ENCODE peak calls at places on chromosome 15, in six cellular contexts. D is Panc1, W is vagina, Y is prostate gland, L is K562, K is H1. A is an unnamed sample. For H3K36me3, the result is how much of the 10 kb centered on the place peaks cover.

GRCh38 chr15:98779463-98780071 is 131.2 kb downstream of the IGF1R start:
- DNase-seq in D (peak), W (no peak), Y (peak), L (peak), K (peak), A (peak)

GRCh38 chr15:50993598-50993997 is 85.1 kb downstream of the AP4E1 start:
- DNase-seq in D (no peak), W (no peak), Y (no peak), L (no peak), K (no peak), A (no peak)

GRCh38 chr15:28935316-28935715 is 49.5 kb downstream of the APBA2 start:
- DNase-seq in D (no peak), W (no peak), Y (no peak), L (peak), K (no peak), A (peak)

GRCh38 chr15:74294010-74294409 is 57.9 kb downstream of the CCDC33 start:
- DNase-seq in D (no peak), W (no peak), Y (no peak), L (no peak), K (no peak), A (no peak)

GRCh38 chr15:101827257-101827656 is 15.3 kb downstream of the OR4F15 start:
- DNase-seq in D (no peak), W (no peak), Y (no peak), L (no peak), K (no peak), A (no peak)

GRCh38 chr15:22948056-22948455 is 32.1 kb downstream of the CYFIP1 start:
- DNase-seq in D (no peak), W (no peak), Y (no peak), L (no peak), K (no peak), A (no peak)

GRCh38 chr15:99980791-99981190 is 247.6 kb upstream of the LYSMD4 start:
- DNase-seq in D (no peak), W (no peak), Y (no peak), L (no peak), K (no peak), A (no peak)

GRCh38 chr15:74108111-74108510 is 22.3 kb upstream of the ISLR2 start:
- DNase-seq in D (no peak), W (no peak), Y (no peak), L (no peak), K (no peak), A (no peak)

GRCh38 chr15:71051539-71051938 is 63.7 kb upstream of the THSD4 start:
- DNase-seq in D (no peak), W (no peak), Y (no peak), L (no peak), K (no peak), A (no peak)

GRCh38 chr15:25900901-25901300 is 37.8 kb upstream of the ATP10A start:
- DNase-seq in D (no peak), W (no peak), Y (no peak), L (no peak), K (no peak), A (no peak)

GRCh38 chr15:83248151-83248851 is 36.2 kb downstream of the BNC1 start:
- DNase-seq in D (peak), W (no peak), Y (peak), L (peak), K (peak), A (no peak)

GRCh38 chr15:68581725-68582124 is 2.9 kb downstream of the CORO2B start:
- DNase-seq in D (no peak), W (no peak), Y (no peak), L (no peak), K (no peak), A (no peak)

GRCh38 chr15:26771168-26771916 is 1.5 kb downstream of the GABRB3 start:
- DNase-seq in D (no peak), W (no peak), Y (peak), L (no peak), K (no peak), A (no peak)

GRCh38 chr15:41231536-41231935 is 468 bp downstream of the CHP1 start:
- DNase-seq in D (no peak), W (no peak), Y (no peak), L (no peak), K (no peak), A (no peak)

GRCh38 chr15:60648928-60649679 is 170.2 kb upstream of the ICE2 start:
- DNase-seq in D (no peak), W (no peak), Y (no peak), L (no peak), K (no peak), A (no peak)

GRCh38 chr15:72800819-72801481 is 17.4 kb upstream of the ADPGK start:
- DNase-seq in D (no peak), W (no peak), Y (no peak), L (no peak), K (no peak), A (no peak)

GRCh38 chr15:39788800-39789565 is 6.3 kb upstream of the FSIP1 start:
- DNase-seq in D (no peak), W (no peak), Y (no peak), L (no peak), K (no peak), A (no peak)

GRCh38 chr15:99430881-99431401 is 134.8 kb upstream of the MEF2A start:
- DNase-seq in D (no peak), W (no peak), Y (no peak), L (no peak), K (no peak), A (peak)

GRCh38 chr15:91530951-91531582 is 322.4 kb upstream of the SLCO3A1 start:
- DNase-seq in D (no peak), W (no peak), Y (peak), L (no peak), K (no peak), A (no peak)

GRCh38 chr15:73571346-73571745 is 61.8 kb downstream of the NPTN start:
- DNase-seq in D (no peak), W (no peak), Y (no peak), L (no peak), K (no peak), A (no peak)

GRCh38 chr15:44092221-44092620 is 102.8 kb downstream of the FRMD5 start:
- DNase-seq in D (no peak), W (no peak), Y (no peak), L (no peak), K (no peak), A (no peak)

GRCh38 chr15:25052191-25052999 is 97.6 kb downstream of the SNRPN start:
- DNase-seq in D (no peak), W (peak), Y (no peak), L (no peak), K (no peak), A (peak)

GRCh38 chr15:78842519-78842918 is 30.2 kb upstream of the MORF4L1 start:
- DNase-seq in D (no peak), W (no peak), Y (no peak), L (no peak), K (no peak), A (no peak)

GRCh38 chr15:83319771-83320170 is 35.3 kb upstream of the BNC1 start:
- DNase-seq in D (no peak), W (no peak), Y (no peak), L (no peak), K (no peak), A (no peak)

GRCh38 chr15:69045810-69046209 is 31.3 kb downstream of the NOX5 start:
- DNase-seq in D (no peak), W (no peak), Y (no peak), L (peak), K (no peak), A (no peak)

GRCh38 chr15:58063612-58064011 is 1.9 kb downstream of the ALDH1A2 start:
- DNase-seq in D (no peak), W (no peak), Y (no peak), L (no peak), K (no peak), A (no peak)

GRCh38 chr15:100763764-100764750 is 115.6 kb upstream of the ALDH1A3 start:
- DNase-seq in D (no peak), W (no peak), Y (no peak), L (no peak), K (no peak), A (no peak)

GRCh38 chr15:71237456-71238188 is 122.4 kb downstream of the THSD4 start:
- DNase-seq in D (peak), W (no peak), Y (no peak), L (peak), K (no peak), A (no peak)

GRCh38 chr15:52556524-52556923 is 12.3 kb downstream of the ARPP19 start:
- DNase-seq in D (no peak), W (no peak), Y (no peak), L (peak), K (no peak), A (no peak)

GRCh38 chr15:93052090-93052892 is 36.7 kb downstream of the RGMA start:
- DNase-seq in D (no peak), W (no peak), Y (no peak), L (peak), K (no peak), A (no peak)

GRCh38 chr15:69628256-69629093 is 175.9 kb downstream of the RPLP1 start:
- DNase-seq in D (no peak), W (peak), Y (no peak), L (no peak), K (no peak), A (no peak)

GRCh38 chr15:48437178-48437577 is 105.9 kb downstream of the DUT start:
- DNase-seq in D (no peak), W (no peak), Y (no peak), L (no peak), K (no peak), A (no peak)

GRCh38 chr15:69044899-69045298 is 30.4 kb downstream of the NOX5 start:
- DNase-seq in D (no peak), W (no peak), Y (no peak), L (no peak), K (no peak), A (no peak)

GRCh38 chr15:69754313-69754712 is 301.7 kb downstream of the RPLP1 start:
- DNase-seq in D (no peak), W (no peak), Y (no peak), L (no peak), K (no peak), A (no peak)

GRCh38 chr15:92907880-92908279 is 7.8 kb downstream of the CHD2 start:
- DNase-seq in D (no peak), W (no peak), Y (peak), L (no peak), K (no peak), A (no peak)

GRCh38 chr15:41417418-41417811 is 520 bp downstream of the RTF1 start:
- DNase-seq in D (no peak), W (no peak), Y (no peak), L (peak), K (no peak), A (no peak)

GRCh38 chr15:38308797-38309196 is 56.2 kb downstream of the SPRED1 start:
- DNase-seq in D (no peak), W (no peak), Y (no peak), L (no peak), K (no peak), A (no peak)

GRCh38 chr15:38073278-38073930 is 139.0 kb downstream of the TMCO5A start:
- DNase-seq in D (no peak), W (no peak), Y (no peak), L (no peak), K (no peak), A (no peak)

GRCh38 chr15:57865294-57865693 is 158.8 kb downstream of the POLR2M start:
- DNase-seq in D (no peak), W (no peak), Y (no peak), L (peak), K (no peak), A (no peak)

GRCh38 chr15:57220220-57220619 is 156.1 kb upstream of the CGNL1 start:
- DNase-seq in D (no peak), W (no peak), Y (no peak), L (no peak), K (no peak), A (no peak)

GRCh38 chr15:67179411-67179995 is 75.0 kb downstream of the AAGAB start:
- DNase-seq in D (no peak), W (no peak), Y (no peak), L (no peak), K (no peak), A (no peak)
- TF ChIP-seq POLR2AphosphoS5 in D (no peak), W (no peak), Y (no peak), L (no peak), K (no peak), A (no peak)

GRCh38 chr15:90396321-90396720 is 8.3 kb downstream of the IQGAP1 start:
- DNase-seq in D (no peak), W (no peak), Y (no peak), L (no peak), K (no peak), A (no peak)
- H3K36me3 ChIP-seq in D (under half), W (under half), Y (under half), L (under half), K (under half), A (under half)

GRCh38 chr15:77712438-77712837 is 79.7 kb upstream of the LINGO1 start:
- DNase-seq in D (no peak), W (no peak), Y (no peak), L (no peak), K (no peak), A (no peak)
- H3K27ac ChIP-seq in D (no peak), W (no peak), Y (no peak), L (no peak), K (no peak), A (no peak)

DNA sequence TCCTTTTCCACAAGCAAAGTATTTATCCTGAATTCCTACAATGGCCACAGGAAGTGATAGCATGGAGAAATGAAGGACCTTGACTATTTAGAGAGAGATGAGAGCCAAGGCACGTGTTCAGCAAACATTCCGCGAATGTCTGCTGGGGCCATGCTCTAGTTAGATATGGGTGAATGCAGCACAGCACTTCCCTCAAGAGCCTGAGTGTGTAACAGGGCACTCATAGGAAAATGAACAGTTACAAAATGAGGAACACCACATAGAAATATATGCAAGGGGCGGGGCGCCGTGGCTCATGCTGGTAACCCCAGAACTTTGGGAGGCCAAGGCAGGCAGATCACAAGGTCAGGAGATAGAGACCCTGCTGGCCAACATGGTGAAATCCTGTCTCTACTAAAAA is 406.9 kb downstream of the NR2F2 start:
- DNase-seq in D (no peak), W (no peak), Y (no peak), L (no peak), K (no peak), A (no peak)
- TF ChIP-seq POLR2AphosphoS5 in D (no peak), W (no peak), Y (no peak), L (no peak), K (no peak), A (no peak)

GRCh38 chr15:59536553-59536952 is 75.0 kb upstream of the GCNT3 start:
- DNase-seq in D (no peak), W (no peak), Y (no peak), L (no peak), K (no peak), A (no peak)

GRCh38 chr15:59528965-59529402 is 82.6 kb upstream of the GCNT3 start:
- DNase-seq in D (peak), W (no peak), Y (peak), L (peak), K (peak), A (peak)

GRCh38 chr15:59532770-59533379 is 78.7 kb upstream of the GCNT3 start:
- DNase-seq in D (no peak), W (no peak), Y (peak), L (peak), K (no peak), A (no peak)

GRCh38 chr15:59528429-59528828 is 83.2 kb upstream of the GCNT3 start:
- DNase-seq in D (no peak), W (no peak), Y (no peak), L (no peak), K (no peak), A (no peak)

GRCh38 chr15:59531066-59531465 is 80.5 kb upstream of the GCNT3 start:
- DNase-seq in D (no peak), W (no peak), Y (no peak), L (no peak), K (no peak), A (no peak)
- H3K36me3 ChIP-seq in D (under half), W (under half), Y (under half), L (under half), K (under half), A (under half)

DNA sequence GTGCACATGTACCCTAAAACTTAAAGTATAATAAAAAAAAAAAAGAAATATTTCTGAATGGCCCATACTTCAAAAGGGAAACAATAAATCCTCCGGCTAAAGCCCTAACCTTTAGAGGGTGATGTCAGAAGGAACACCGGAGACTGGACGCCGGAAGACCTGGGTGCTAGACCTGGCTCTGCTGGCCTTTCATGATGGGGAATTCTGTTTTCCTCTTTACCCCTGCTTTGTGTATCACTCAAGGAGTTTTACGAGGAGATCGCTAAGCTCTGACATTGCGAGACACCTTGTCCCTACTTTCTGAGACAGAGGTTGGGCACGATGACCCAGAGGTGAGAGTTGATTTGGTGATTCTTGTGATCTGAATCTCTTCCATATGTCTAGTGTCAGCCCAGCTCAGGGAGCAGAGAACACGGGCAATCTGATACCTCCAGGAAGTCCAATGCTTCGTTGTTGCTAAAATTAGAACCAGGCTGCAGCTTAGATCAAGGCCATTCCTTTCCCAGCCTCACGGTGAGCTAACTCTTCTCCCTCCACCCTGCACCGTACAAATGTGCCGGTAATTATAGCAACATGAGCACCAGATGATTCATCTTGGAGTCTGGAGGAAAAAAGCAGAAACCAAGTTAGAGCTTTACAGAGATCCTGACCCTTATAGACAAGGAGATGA is 42.0 kb upstream of the CFAP161 start:
- DNase-seq in D (peak), W (no peak), Y (no peak), L (peak), K (no peak), A (no peak)
- H3K27ac ChIP-seq in D (no peak), W (no peak), Y (no peak), L (peak), K (no peak), A (no peak)

A was measured in suprapubic skin.